ENCODE peak calls at places on chromosomes 7 and 10, in ten cellular contexts. A is upper lobe of left lung; D is tibial nerve; E is naive thymus-derived CD4-positive, alpha-beta T cell; W is ascending aorta; Y is gastrocnemius medialis; B is fibroblast of lung; F is heart left ventricle; S is heart right ventricle; X is adrenal gland. O is an unnamed sample.

GRCh38 chr10:113458461-113458860 is 94.4 kb upstream of the HABP2 start:
- DNase-seq in W (no peak), X (no peak), D (no peak), B (no peak), A (no peak), S (no peak), Y (no peak), F (no peak), E (no peak), O (no peak)

GRCh38 chr10:90658791-90659190 is 199.0 kb downstream of the HTR7 start:
- DNase-seq in S (no peak), E (no peak), B (no peak), Y (no peak), W (no peak), A (no peak), D (no peak), F (no peak), X (no peak), O (no peak)

GRCh38 chr10:103980246-103980906 is 13.4 kb downstream of the SLK start:
- DNase-seq in D (no peak), S (no peak), X (no peak), B (no peak), Y (no peak), E (no peak), F (no peak), A (no peak), W (no peak), O (no peak)

GRCh38 chr10:62924344-62924748 is 108.2 kb upstream of the EGR2 start:
- DNase-seq in X (no peak), S (no peak), F (no peak), Y (no peak), W (no peak), E (no peak), B (no peak), D (no peak), A (peak; percentile 68), O (no peak)

GRCh38 chr10:75019360-75019759 is 92.1 kb upstream of the SAMD8 start:
- DNase-seq in F (no peak), E (no peak), D (no peak), Y (no peak), X (no peak), A (no peak), W (no peak), B (peak; percentile 53), S (no peak), O (no peak)

GRCh38 chr7:154591544-154591943 is 411.4 kb downstream of the PAXIP1 start:
- DNase-seq in D (no peak), B (no peak), X (no peak), E (no peak), Y (no peak), F (no peak), S (peak; percentile 14), W (no peak), A (no peak), O (no peak)

GRCh38 chr7:141884544-141885227 is 31.5 kb upstream of the OR9A4 start:
- DNase-seq in E (no peak), D (no peak), X (no peak), W (no peak), A (no peak), Y (no peak), B (no peak), S (no peak), F (no peak), O (no peak)

GRCh38 chr10:31204090-31204489 is 114.9 kb upstream of the ZEB1 start:
- DNase-seq in W (no peak), B (peak; percentile 69), X (peak; percentile 20), F (peak; percentile 81), Y (peak; percentile 53), S (no peak), D (no peak), E (no peak), A (no peak), O (no peak)

GRCh38 chr10:61016630-61017029 is 72.6 kb upstream of the RHOBTB1 start:
- DNase-seq in W (no peak), S (no peak), F (no peak), D (no peak), E (no peak), A (no peak), B (no peak), X (no peak), Y (no peak), O (no peak)

DNA sequence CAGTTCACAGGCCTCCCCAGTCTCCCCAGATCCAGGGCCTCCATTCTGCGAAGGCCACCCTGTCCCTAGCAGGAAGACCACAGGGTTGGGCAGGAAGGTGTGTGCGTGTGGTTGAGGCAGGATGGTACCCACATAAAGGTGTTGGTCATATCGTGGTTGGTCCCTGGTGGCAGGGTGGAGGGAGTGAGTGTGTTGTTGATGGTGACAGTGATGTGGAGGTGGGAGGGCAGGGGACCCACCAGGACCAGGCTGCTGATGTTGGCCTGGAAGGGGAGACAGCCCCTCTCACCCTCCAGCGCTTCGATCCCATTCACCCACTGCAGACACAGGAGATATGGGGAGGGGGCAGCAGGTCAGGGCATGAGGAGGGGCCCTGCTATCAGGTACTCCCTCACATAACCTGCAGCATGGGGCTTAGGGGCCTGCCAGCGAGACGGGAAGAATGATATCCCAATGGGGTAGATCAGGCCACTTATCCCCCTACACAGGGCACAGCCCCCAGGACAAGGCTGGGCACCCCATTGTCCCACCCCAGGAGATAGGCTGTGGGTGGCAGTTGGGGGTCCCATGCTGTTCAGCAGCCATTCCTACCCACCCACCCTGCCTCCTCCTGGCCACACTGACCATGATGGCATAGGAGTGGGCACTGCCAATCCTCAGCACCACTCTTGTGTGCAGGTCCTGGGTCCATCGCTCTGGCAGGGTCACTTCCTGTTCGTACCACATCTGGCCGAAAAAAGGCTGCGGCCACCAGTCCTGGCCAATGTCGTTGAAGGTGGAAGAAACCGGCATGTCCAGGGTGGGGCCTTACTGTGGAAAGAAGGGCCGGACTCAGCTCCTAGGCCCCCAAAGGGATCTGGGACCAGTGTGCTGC is 69.0 kb upstream of the ZNF479 start:
- DNase-seq in S (no peak), Y (no peak), F (no peak), E (no peak), W (peak; percentile 13), D (no peak), A (no peak), B (no peak), X (no peak), O (no peak)
- H3K9me3 ChIP-seq in S (no peaks in the 10 kb centered on the region), Y (no peaks in the 10 kb centered on the region), F (peaks cover 19% of the 10 kb centered on the region), E (no peaks in the 10 kb centered on the region), W (peaks cover 11% of the 10 kb centered on the region), D (peaks cover 75% of the 10 kb centered on the region), A (peaks cover 61% of the 10 kb centered on the region), B (no peaks in the 10 kb centered on the region), X (no peaks in the 10 kb centered on the region), O (peaks cover 36% of the 10 kb centered on the region)

DNA sequence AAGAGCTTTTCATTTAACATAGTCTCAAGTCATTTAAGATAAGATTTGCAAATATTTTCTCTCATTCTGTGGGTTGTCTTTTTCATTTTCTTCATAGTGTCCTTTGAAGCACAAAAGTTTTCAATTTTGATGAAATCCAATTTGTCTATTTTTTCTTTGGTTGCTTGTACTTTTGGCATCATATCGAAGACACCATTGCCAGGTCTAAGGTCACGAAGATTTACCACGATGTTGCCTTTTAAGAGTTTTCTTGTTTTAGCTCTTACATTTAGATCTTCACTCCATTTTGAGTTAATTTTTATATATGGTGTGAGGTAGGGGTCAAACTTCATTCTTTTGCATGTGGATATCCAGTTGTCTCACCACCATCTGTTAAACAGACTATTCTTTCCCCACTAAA is 34.7 kb downstream of the TMEM270 start:
- DNase-seq in A (no peak), D (no peak), W (no peak), Y (no peak), E (no peak), X (no peak), F (no peak), S (no peak), B (no peak), O (no peak)
- H3K4me1 ChIP-seq in A (peaks cover 8% of the 10 kb centered on the region), D (no peaks in the 10 kb centered on the region), W (peaks cover 58% of the 10 kb centered on the region), Y (peaks cover 8% of the 10 kb centered on the region), E (no peaks in the 10 kb centered on the region), X (no peaks in the 10 kb centered on the region), F (no peaks in the 10 kb centered on the region), S (peaks cover 15% of the 10 kb centered on the region), B (peaks cover 47% of the 10 kb centered on the region), O (peaks cover 46% of the 10 kb centered on the region)

DNA sequence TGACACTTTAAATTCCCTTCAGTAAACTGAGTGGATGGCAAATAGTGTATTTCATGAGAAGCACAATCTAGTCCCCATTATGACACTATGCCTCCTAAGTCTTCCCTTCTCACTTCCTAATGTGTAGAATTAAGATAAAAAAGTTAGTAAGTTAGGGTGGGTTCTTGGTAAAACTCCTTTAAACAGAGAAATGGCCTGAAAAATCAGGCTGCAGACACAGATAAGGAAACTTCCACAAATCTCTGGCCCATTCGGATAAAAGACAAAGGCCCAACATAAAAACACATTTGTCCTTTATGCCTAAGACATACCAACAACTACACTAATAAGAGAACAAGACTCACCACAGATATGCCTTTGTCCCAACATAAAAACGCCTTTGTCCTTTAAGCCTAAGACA is 21.5 kb downstream of the AKR1C8 start:
- DNase-seq in E (no peak), X (no peak), D (no peak), A (no peak), B (no peak), S (no peak), Y (no peak), W (no peak), F (no peak), O (no peak)
- H3K9me3 ChIP-seq in E (peaks cover 4% of the 10 kb centered on the region), X (no peaks in the 10 kb centered on the region), D (peaks cover 57% of the 10 kb centered on the region), A (peaks cover 44% of the 10 kb centered on the region), B (no peaks in the 10 kb centered on the region), S (peaks cover 30% of the 10 kb centered on the region), Y (no peaks in the 10 kb centered on the region), W (peaks cover 35% of the 10 kb centered on the region), F (peaks cover 33% of the 10 kb centered on the region), O (no peaks in the 10 kb centered on the region)

DNA sequence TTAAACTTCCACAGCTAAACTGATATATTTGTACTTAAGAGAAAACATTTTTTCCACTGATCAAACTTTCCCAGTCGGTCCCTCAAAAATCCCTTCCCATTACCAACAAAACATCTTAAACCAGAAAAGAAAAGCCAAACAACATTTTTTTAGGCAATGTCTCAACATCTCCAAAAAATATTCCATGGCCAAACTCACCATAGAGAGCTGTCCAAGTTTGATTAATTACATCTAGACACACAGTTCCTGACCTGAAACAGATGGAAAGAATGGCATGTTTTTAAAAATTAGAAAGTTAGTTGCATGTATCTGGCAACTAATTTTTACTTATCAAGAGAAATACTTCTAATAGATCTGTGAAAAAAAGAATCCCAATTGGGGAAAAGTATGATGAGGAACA is 95.4 kb downstream of the UBE2H start:
- DNase-seq in S (no peak), W (no peak), E (no peak), B (no peak), A (no peak), Y (no peak), F (no peak), X (no peak), D (no peak), O (no peak)
- H3K4me1 ChIP-seq in S (peaks cover 89% of the 10 kb centered on the region), W (peaks cover 89% of the 10 kb centered on the region), E (peaks cover 13% of the 10 kb centered on the region), B (peaks cover 23% of the 10 kb centered on the region), A (peaks cover 53% of the 10 kb centered on the region), Y (peaks cover 66% of the 10 kb centered on the region), F (peaks cover 45% of the 10 kb centered on the region), X (peaks cover 54% of the 10 kb centered on the region), D (no peaks in the 10 kb centered on the region), O (peaks cover 86% of the 10 kb centered on the region)

O was measured in right atrium auricular region.